ENCODE peak calls at places on chromosome X, in seven cellular contexts. O is prostate gland, S is GM12878, U is sigmoid colon, I is Panc1, W is SK-N-SH, B is endothelial cell of umbilical vein. Z is an unnamed sample.

GRCh38 chrX:123860506-123860840 is 620 bp downstream of the XIAP start:
- DNase-seq in O (peak; percentile 8), W (peak; percentile 24), U (no peak), B (peak; percentile 63), S (peak; percentile 21), I (no peak), Z (no peak)

GRCh38 chrX:71178908-71179307 is 34.3 kb downstream of the NLGN3 start:
- DNase-seq in O (peak; percentile 42), W (peak; percentile 65), I (peak; percentile 50), B (peak; percentile 62), U (peak; percentile 78), S (peak; percentile 31), Z (peak; percentile 91)

GRCh38 chrX:134669378-134670098 is 11.3 kb upstream of the PLAC1 start:
- DNase-seq in B (peak; percentile 11), I (no peak), S (no peak), W (peak; percentile 23), U (peak; percentile 66), O (no peak), Z (no peak)

GRCh38 chrX:2848806-2849420 is 20.2 kb downstream of the GYG2 start:
- DNase-seq in W (no peak), O (no peak), S (no peak), U (no peak), I (no peak), B (no peak), Z (no peak)

GRCh38 chrX:133434197-133434820 is 19.0 kb upstream of the GPC4 start:
- DNase-seq in W (no peak), O (no peak), I (no peak), U (no peak), S (no peak), B (no peak), Z (no peak)

GRCh38 chrX:18676470-18676869 is 4.6 kb upstream of the RS1 start:
- DNase-seq in W (peak; percentile 41), B (no peak), I (no peak), O (no peak), U (no peak), S (no peak), Z (no peak)

GRCh38 chrX:21745756-21746155 is 12.2 kb downstream of the SMPX start:
- DNase-seq in I (no peak), S (no peak), O (no peak), W (peak; percentile 15), U (no peak), B (peak; percentile 24), Z (no peak)

GRCh38 chrX:135009057-135009605 is 13.2 kb downstream of the RTL8B start:
- DNase-seq in S (no peak), O (no peak), U (no peak), I (no peak), W (no peak), B (no peak), Z (no peak)

GRCh38 chrX:154603438-154604430 is 15.3 kb downstream of the CTAG1B start:
- DNase-seq in O (peak; percentile 36), B (peak; percentile 24), S (no peak), W (no peak), U (no peak), I (peak; percentile 56), Z (no peak)

GRCh38 chrX:2311483-2311882 is 189.3 kb downstream of the DHRSX start:
- DNase-seq in U (no peak), I (no peak), S (no peak), B (no peak), W (no peak), O (no peak), Z (no peak)

GRCh38 chrX:123219916-123220315 is 35.8 kb downstream of the GRIA3 start:
- DNase-seq in O (no peak), U (no peak), W (peak; percentile 27), B (no peak), I (no peak), S (no peak), Z (no peak)

GRCh38 chrX:142005532-142005931 is 101.8 kb downstream of the MAGEC1 start:
- DNase-seq in O (no peak), S (no peak), B (no peak), I (no peak), U (no peak), W (no peak), Z (no peak)

GRCh38 chrX:110944793-110945466 is 149.3 kb upstream of the CHRDL1 start:
- DNase-seq in U (no peak), I (no peak), W (peak; percentile 58), B (no peak), O (peak; percentile 51), S (no peak), Z (no peak)
- H3K4me3 ChIP-seq in U (no peak overlapping the region), I (no peak overlapping the region), W (peak overlapping the region; percentile 46), B (no peak overlapping the region), O (peak overlapping the region; percentile 19), S (no peak overlapping the region), Z (peak overlapping the region; percentile 25)

GRCh38 chrX:49175435-49175834 is 3.7 kb downstream of the PLP2 start:
- DNase-seq in O (no peak), I (no peak), U (no peak), B (no peak), W (no peak), S (no peak), Z (no peak)

GRCh38 chrX:49175875-49176274 is 4.2 kb downstream of the PLP2 start:
- DNase-seq in W (no peak), O (no peak), I (no peak), S (no peak), B (no peak), U (no peak), Z (no peak)

GRCh38 chrX:49177873-49178480 is 6.3 kb downstream of the PLP2 start:
- DNase-seq in U (peak; percentile 66), O (no peak), W (no peak), B (no peak), I (no peak), S (no peak), Z (no peak)

GRCh38 chrX:49177338-49177833 is 5.7 kb downstream of the PLP2 start:
- DNase-seq in S (no peak), W (no peak), B (no peak), O (no peak), I (no peak), U (peak; percentile 63), Z (no peak)

DNA sequence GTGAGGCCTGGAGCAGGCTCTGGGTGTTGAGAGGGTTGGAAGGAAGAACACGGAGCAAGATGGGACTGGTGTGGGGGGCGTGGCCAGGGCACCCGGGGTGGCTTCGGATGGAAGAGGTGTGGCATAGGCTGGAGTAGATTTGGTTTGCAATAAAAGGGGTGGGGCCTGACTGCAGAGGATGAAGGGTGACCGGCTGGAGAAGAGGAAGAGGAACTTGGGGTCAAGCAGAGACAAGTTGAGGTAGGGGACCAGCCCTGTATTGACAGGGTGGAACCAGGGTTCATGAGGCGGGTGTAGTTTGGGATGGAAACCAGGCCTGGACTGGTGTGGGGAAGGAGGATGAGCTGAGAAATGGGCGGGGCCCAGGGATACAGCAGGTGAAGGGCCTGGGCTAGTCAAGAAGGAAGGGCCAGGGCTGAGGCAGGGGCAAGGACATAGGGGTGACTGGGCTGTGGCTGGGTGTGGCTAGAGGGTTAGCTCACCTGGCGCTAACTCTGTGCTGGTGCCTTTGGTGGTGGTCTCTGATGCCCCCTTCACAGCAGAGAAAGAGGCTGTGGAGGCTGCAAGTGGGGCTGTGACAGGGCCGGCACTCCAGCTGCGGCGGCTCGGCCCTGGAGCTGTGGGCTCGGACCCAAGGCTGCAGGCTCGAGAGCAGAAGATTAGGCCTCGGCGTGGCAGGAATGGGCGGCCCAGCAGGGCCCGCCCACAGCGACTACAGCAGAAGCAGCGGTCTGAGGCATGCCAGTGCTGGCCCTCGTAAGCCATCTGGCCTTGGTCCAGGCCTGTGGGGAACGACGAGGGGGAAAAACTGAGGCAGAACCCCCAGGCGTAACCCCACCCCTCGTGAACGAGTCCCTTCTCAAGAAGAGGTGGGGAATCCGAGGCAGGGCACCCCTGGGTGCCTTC is 5.0 kb downstream of the PLP2 start:
- DNase-seq in W (no peak), U (peak; percentile 67), O (no peak), B (no peak), S (no peak), I (no peak), Z (no peak)
- TF ChIP-seq POLR2AphosphoS5 in W (no peak), U (no peak), O (no peak), B (no peak), S (no peak), I (peak; percentile 47), Z (no peak)

DNA sequence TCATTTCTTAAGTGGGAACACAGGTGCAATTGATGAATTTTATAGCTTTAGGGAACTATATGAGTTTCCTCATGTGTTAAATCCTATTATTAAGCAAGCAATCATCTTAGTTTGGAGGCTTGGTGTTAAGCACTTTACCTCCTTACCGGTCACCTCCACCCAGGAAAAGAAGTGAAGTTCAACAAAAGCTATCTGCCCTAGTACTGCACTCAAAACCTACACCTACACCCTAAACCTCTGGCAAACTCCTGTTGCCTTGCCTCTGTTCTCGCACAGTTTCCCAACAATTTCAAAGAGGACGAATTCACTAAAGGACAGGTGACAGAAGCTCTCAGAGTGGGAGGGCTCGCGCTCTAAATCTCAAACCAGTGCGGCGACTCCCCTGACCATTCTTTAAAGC is 85.7 kb upstream of the TENT5D start:
- DNase-seq in W (no peak), I (no peak), O (no peak), U (no peak), S (no peak), B (no peak), Z (no peak)
- H3K4me3 ChIP-seq in W (no peak overlapping the region), I (no peak overlapping the region), O (peak overlapping the region; percentile 26), U (peak overlapping the region; percentile 44), S (no peak overlapping the region), B (no peak overlapping the region), Z (peak overlapping the region; percentile 26)

GRCh38 chrX:80806557-80806956 is 3.1 kb downstream of the BRWD3 start:
- DNase-seq in W (no peak), U (no peak), B (no peak), O (no peak), S (no peak), I (no peak), Z (no peak)

GRCh38 chrX:80807606-80808159 is 2.0 kb downstream of the BRWD3 start:
- DNase-seq in S (no peak), O (no peak), W (peak; percentile 79), U (no peak), I (peak; percentile 70), B (no peak), Z (peak; percentile 92)

GRCh38 chrX:80808854-80809493 is 703 bp downstream of the BRWD3 start:
- DNase-seq in O (peak; percentile 11), S (no peak), W (peak; percentile 27), I (no peak), B (peak; percentile 13), U (peak; percentile 70), Z (no peak)

GRCh38 chrX:80810365-80810978 is 795 bp upstream of the BRWD3 start:
- DNase-seq in B (no peak), S (no peak), W (no peak), O (no peak), U (no peak), I (no peak), Z (no peak)

GRCh38 chrX:80808160-80808735 is 1.4 kb downstream of the BRWD3 start:
- DNase-seq in U (peak; percentile 86), I (no peak), W (peak; percentile 12), O (peak; percentile 81), B (peak; percentile 87), S (peak; percentile 72), Z (no peak)
- TF ChIP-seq POLR2AphosphoS5 in U (no peak), I (no peak), W (no peak), O (peak; percentile 58), B (no peak), S (no peak), Z (peak; percentile 53)

GRCh38 chrX:413322-414201 is 26.9 kb upstream of the PPP2R3B start:
- DNase-seq in I (no peak), U (no peak), W (no peak), B (peak; percentile 59), S (no peak), O (no peak), Z (no peak)
- H3K4me3 ChIP-seq in I (no peak overlapping the region), U (peak overlapping the region; percentile 17), W (no peak overlapping the region), B (peak overlapping the region; percentile 4), S (no peak overlapping the region), O (no peak overlapping the region), Z (peak overlapping the region; percentile 46)